ENCODE peak calls at places on chromosomes 6 and 20, in six cellular contexts. Z is mesendoderm, C is IMR-90, B is H9, Q is mesenchymal stem cell, D is H1. X is an unnamed sample.

GRCh38 chr6:159790947-159791598 is 806 bp downstream of the MRPL18 start:
- DNase-seq in B (no peak), D (no peak), C (no peak), Q (peak; percentile 17), Z (peak; percentile 28), X (no peak)

GRCh38 chr6:15980801-15981200 is 148.1 kb upstream of the MYLIP start:
- DNase-seq in Z (no peak), B (no peak), Q (no peak), D (no peak), C (no peak), X (no peak)

GRCh38 chr6:88891135-88891845 is 72.1 kb downstream of the RNGTT start:
- DNase-seq in Z (no peak), D (no peak), Q (no peak), C (peak; percentile 20), B (no peak), X (no peak)

GRCh38 chr6:106163966-106164877 is 78.1 kb downstream of the PRDM1 start:
- DNase-seq in C (peak; percentile 79), Q (peak; percentile 87), D (no peak), B (no peak), Z (no peak), X (no peak)

GRCh38 chr20:36717657-36718056 is 28.2 kb downstream of the NDRG3 start:
- DNase-seq in Q (peak; percentile 6), B (no peak), D (no peak), C (no peak), Z (peak; percentile 58), X (no peak)

GRCh38 chr6:130482645-130483390 is 117.0 kb downstream of the TMEM200A start:
- DNase-seq in B (no peak), Q (peak; percentile 54), D (no peak), Z (no peak), C (peak; percentile 82), X (no peak)

GRCh38 chr6:82909551-82909950 is 156.1 kb downstream of the UBE3D start:
- DNase-seq in Z (no peak), B (no peak), Q (no peak), D (no peak), C (no peak), X (no peak)

GRCh38 chr20:17964073-17964472 is 4.5 kb downstream of the SNX5 start:
- DNase-seq in B (no peak), Z (no peak), C (no peak), D (no peak), Q (no peak), X (no peak)

GRCh38 chr6:8243462-8243861 is 141.1 kb upstream of the EEF1E1 start:
- DNase-seq in D (no peak), Z (peak; percentile 61), C (peak; percentile 6), B (no peak), Q (peak; percentile 5), X (no peak)

GRCh38 chr20:62349537-62350097 is 17.5 kb downstream of the LAMA5 start:
- DNase-seq in B (no peak), Z (no peak), Q (no peak), C (no peak), D (no peak), X (no peak)

GRCh38 chr20:22616551-22616950 is 32.2 kb upstream of the FOXA2 start:
- DNase-seq in B (no peak), C (no peak), Z (no peak), Q (no peak), D (no peak), X (no peak)

GRCh38 chr6:41645007-41645618 is 6.8 kb downstream of the MDFI start:
- DNase-seq in Z (no peak), B (no peak), Q (no peak), C (no peak), D (no peak), X (no peak)

GRCh38 chr6:22149501-22150490 is 147.0 kb downstream of the PRL start:
- DNase-seq in C (peak; percentile 78), Z (no peak), Q (peak; percentile 41), D (no peak), B (no peak), X (no peak)

GRCh38 chr6:162056745-162057144 is 670.8 kb downstream of the PRKN start:
- DNase-seq in Z (peak; percentile 81), B (peak; percentile 69), Q (peak; percentile 38), C (no peak), D (peak; percentile 33), X (no peak)

GRCh38 chr6:26295691-26296555 is 69.1 kb upstream of the BTN3A2 start:
- DNase-seq in D (no peak), B (no peak), Z (no peak), C (peak; percentile 92), Q (peak; percentile 90), X (no peak)

GRCh38 chr6:7879579-7879978 is 31.0 kb downstream of the TXNDC5 start:
- DNase-seq in Z (no peak), B (no peak), Q (no peak), C (no peak), D (no peak), X (no peak)

GRCh38 chr20:36974660-36975059 is 23.2 kb upstream of the SAMHD1 start:
- DNase-seq in B (no peak), Z (no peak), D (no peak), C (no peak), Q (no peak), X (no peak)

GRCh38 chr6:108712946-108713345 is 135.3 kb upstream of the ARMC2 start:
- DNase-seq in B (no peak), C (no peak), Z (no peak), Q (no peak), D (no peak), X (no peak)

GRCh38 chr6:137309078-137309762 is 90.0 kb upstream of the IFNGR1 start:
- DNase-seq in D (no peak), Z (peak; percentile 63), Q (peak; percentile 60), B (peak; percentile 61), C (peak; percentile 52), X (no peak)

GRCh38 chr20:48897298-48898044 is 24.0 kb upstream of the ARFGEF2 start:
- DNase-seq in C (peak; percentile 92), Z (no peak), Q (peak; percentile 86), D (no peak), B (no peak), X (no peak)

GRCh38 chr6:101597711-101598110 is 204.2 kb downstream of the GRIK2 start:
- DNase-seq in Q (peak; percentile 54), Z (peak; percentile 37), C (peak; percentile 94), B (no peak), D (no peak), X (no peak)

GRCh38 chr20:36493801-36494114 is 47.6 kb upstream of the MYL9 start:
- DNase-seq in C (peak; percentile 78), D (no peak), Z (no peak), B (no peak), Q (no peak), X (no peak)

GRCh38 chr20:24422361-24422760 is 47.1 kb upstream of the SYNDIG1 start:
- DNase-seq in B (no peak), Q (no peak), D (no peak), Z (no peak), C (no peak), X (no peak)

GRCh38 chr6:168574699-168575195 is 133.8 kb downstream of the SMOC2 start:
- DNase-seq in Z (peak; percentile 44), D (no peak), C (no peak), B (no peak), Q (no peak), X (no peak)

GRCh38 chr6:45419574-45420082 is 41.9 kb upstream of the SUPT3H start:
- DNase-seq in Q (peak; percentile 69), B (peak; percentile 68), Z (peak; percentile 79), D (no peak), C (no peak), X (peak; percentile 26)

GRCh38 chr20:64025101-64025825 is 10.7 kb upstream of the C20orf204 start:
- DNase-seq in B (no peak), D (no peak), Z (no peak), C (no peak), Q (no peak), X (no peak)

GRCh38 chr6:45718901-45719300 is 296.8 kb downstream of the CLIC5 start:
- DNase-seq in B (no peak), D (no peak), C (peak; percentile 64), Z (no peak), Q (no peak), X (no peak)

GRCh38 chr6:10409766-10410209 is 5.1 kb downstream of the TFAP2A start:
- DNase-seq in B (no peak), D (no peak), C (no peak), Q (no peak), Z (peak; percentile 35), X (no peak)

GRCh38 chr20:38210741-38211140 is 45.7 kb upstream of the TGM2 start:
- DNase-seq in Z (no peak), Q (no peak), B (no peak), D (no peak), C (peak; percentile 64), X (no peak)

GRCh38 chr6:21999012-21999528 is 297.8 kb downstream of the PRL start:
- DNase-seq in C (peak; percentile 76), B (no peak), D (no peak), Z (peak; percentile 77), Q (peak; percentile 79), X (no peak)

GRCh38 chr6:108497883-108498282 is 62.8 kb upstream of the FOXO3 start:
- DNase-seq in D (no peak), Q (peak; percentile 47), C (peak; percentile 35), B (peak; percentile 52), Z (peak; percentile 75), X (peak; percentile 41)

GRCh38 chr6:154928325-154928922 is 66.7 kb upstream of the TIAM2 start:
- DNase-seq in B (peak; percentile 52), D (no peak), C (peak; percentile 69), Q (peak; percentile 67), Z (peak; percentile 75), X (peak; percentile 73)

GRCh38 chr6:52399511-52400315 is 20.4 kb upstream of the EFHC1 start:
- DNase-seq in Z (peak; percentile 78), C (peak; percentile 70), D (no peak), B (peak; percentile 55), Q (peak; percentile 68), X (peak; percentile 54)

GRCh38 chr20:19283503-19283902 is 71.1 kb downstream of the SLC24A3 start:
- DNase-seq in Q (no peak), C (no peak), Z (no peak), D (no peak), B (no peak), X (no peak)
- H2BK15ac ChIP-seq in Q (no peak overlapping the region), C (no peak overlapping the region), Z (no peak overlapping the region), D (no peak overlapping the region), B (no peak overlapping the region), X (no peak overlapping the region)

GRCh38 chr20:32516985-32517873 is 67.9 kb downstream of the NOL4L start:
- DNase-seq in C (peak; percentile 26), D (no peak), B (no peak), Q (peak; percentile 70), Z (peak; percentile 69), X (no peak)
- H4K8ac ChIP-seq in C (peak overlapping the region; percentile 58), D (no peak overlapping the region), B (no peak overlapping the region), Q (peak overlapping the region; percentile 71), Z (no peak overlapping the region), X (no peak overlapping the region)

DNA sequence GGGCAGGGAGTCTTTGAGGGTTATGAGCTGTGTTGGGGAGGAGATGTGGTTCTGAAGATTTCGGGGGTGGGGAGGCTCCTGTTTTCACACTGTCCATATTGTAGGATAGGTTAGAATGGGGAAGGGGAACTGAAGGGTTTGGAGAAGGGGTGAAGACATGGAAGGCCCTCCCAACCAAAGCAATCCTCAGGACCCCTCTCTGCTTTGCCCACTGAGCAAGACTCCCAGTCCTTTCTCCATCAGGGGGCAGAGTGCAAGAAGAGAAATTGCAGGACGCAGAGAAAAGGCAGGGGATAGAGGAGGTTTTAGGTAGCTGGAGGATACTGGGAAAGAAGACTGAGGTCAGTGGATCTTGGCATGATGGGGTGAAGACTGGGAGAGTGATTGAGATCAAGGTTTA is 3.9 kb downstream of the SYNGAP1 start:
- DNase-seq in B (no peak), D (no peak), Z (no peak), Q (no peak), C (no peak), X (no peak)
- H3K27me3 ChIP-seq in B (no peaks in the 10 kb centered on the region), D (no peaks in the 10 kb centered on the region), Z (no peaks in the 10 kb centered on the region), Q (no peaks in the 10 kb centered on the region), C (no peaks in the 10 kb centered on the region), X (no peaks in the 10 kb centered on the region)

GRCh38 chr20:40019510-40019909 is 669.5 kb downstream of the MAFB start:
- DNase-seq in C (no peak), Z (no peak), D (no peak), Q (no peak), B (no peak), X (no peak)
- H2BK15ac ChIP-seq in C (no peak overlapping the region), Z (no peak overlapping the region), D (no peak overlapping the region), Q (no peak overlapping the region), B (no peak overlapping the region), X (no peak overlapping the region)

X was measured in neuronal stem cell.